ENCODE peak calls at places on chromosome 17, in seven cellular contexts. Y, L, W, R, H, V and J are unnamed samples.
A peak's percentile ranks its signal among the peaks of the same experiment; 100 is the strongest.

GRCh38 chr17:73765824-73766563 is 121.7 kb upstream of the SDK2 start:
- DNase-seq in Y (no peak), L (no peak), W (no peak), R (no peak), H (no peak), V (no peak), J (no peak)

GRCh38 chr17:71412803-71413202 is 708.0 kb upstream of the SOX9 start:
- DNase-seq in Y (peak; percentile 84), L (no peak), W (no peak), R (peak; percentile 94), H (peak; percentile 97), V (no peak), J (no peak)

GRCh38 chr17:31155208-31155810 is 60.5 kb downstream of the NF1 start:
- DNase-seq in Y (no peak), L (no peak), W (no peak), R (peak; percentile 19), H (peak; percentile 13), V (no peak), J (no peak)

GRCh38 chr17:64020068-64020766 is at the start of gene ICAM2:
- DNase-seq in Y (peak; percentile 91), L (no peak), W (peak; percentile 69), R (no peak), H (no peak), V (peak; percentile 72), J (no peak)

GRCh38 chr17:31510273-31511175 is 119.0 kb downstream of the RAB11FIP4 start:
- DNase-seq in Y (no peak), L (no peak), W (no peak), R (no peak), H (no peak), V (no peak), J (no peak)

GRCh38 chr17:57880086-57880456 is 30.2 kb upstream of the MRPS23 start:
- DNase-seq in Y (no peak), L (no peak), W (no peak), R (no peak), H (no peak), V (no peak), J (no peak)

GRCh38 chr17:83029571-83029970 is 49.8 kb upstream of the METRNL start:
- DNase-seq in Y (no peak), L (no peak), W (no peak), R (no peak), H (no peak), V (no peak), J (no peak)

GRCh38 chr17:520447-521167 is 168.0 kb upstream of the RPH3AL start:
- DNase-seq in Y (no peak), L (no peak), W (no peak), R (peak; percentile 35), H (no peak), V (peak; percentile 27), J (no peak)

GRCh38 chr17:57365420-57365819 is 109.1 kb downstream of the MSI2 start:
- DNase-seq in Y (no peak), L (peak; percentile 37), W (no peak), R (peak; percentile 46), H (no peak), V (no peak), J (no peak)

GRCh38 chr17:29131814-29132682 is 48.1 kb downstream of the MYO18A start:
- DNase-seq in Y (no peak), L (no peak), W (no peak), R (peak; percentile 72), H (peak; percentile 93), V (peak; percentile 86), J (no peak)

GRCh38 chr17:42294469-42295398 is 6.4 kb downstream of the STAT5A start:
- DNase-seq in Y (no peak), L (no peak), W (no peak), R (no peak), H (no peak), V (no peak), J (no peak)

GRCh38 chr17:47895856-47896671 is at the start of gene SP2:
- DNase-seq in Y (peak; percentile 100), L (peak; percentile 100), W (peak; percentile 97), R (peak; percentile 100), H (peak; percentile 100), V (peak; percentile 100), J (peak; percentile 100)
- TF ChIP-seq CTCF in Y (no peak), L (no peak), W (no peak), R (no peak), H (no peak), V (no peak), J (peak; percentile 26)

GRCh38 chr17:36888236-36888957 is 48.9 kb upstream of the LHX1 start:
- DNase-seq in Y (no peak), L (no peak), W (no peak), R (no peak), H (no peak), V (no peak), J (no peak)

GRCh38 chr17:36889955-36890354 is 47.3 kb upstream of the LHX1 start:
- DNase-seq in Y (no peak), L (no peak), W (no peak), R (no peak), H (no peak), V (no peak), J (no peak)

GRCh38 chr17:36890398-36891190 is 46.7 kb upstream of the LHX1 start:
- DNase-seq in Y (no peak), L (no peak), W (no peak), R (no peak), H (no peak), V (no peak), J (no peak)

GRCh38 chr17:36892112-36892838 is 45.0 kb upstream of the LHX1 start:
- DNase-seq in Y (no peak), L (no peak), W (no peak), R (no peak), H (no peak), V (no peak), J (no peak)
- TF ChIP-seq CTCF in Y (no peak), L (no peak), W (no peak), R (no peak), H (no peak), V (no peak), J (no peak)

DNA sequence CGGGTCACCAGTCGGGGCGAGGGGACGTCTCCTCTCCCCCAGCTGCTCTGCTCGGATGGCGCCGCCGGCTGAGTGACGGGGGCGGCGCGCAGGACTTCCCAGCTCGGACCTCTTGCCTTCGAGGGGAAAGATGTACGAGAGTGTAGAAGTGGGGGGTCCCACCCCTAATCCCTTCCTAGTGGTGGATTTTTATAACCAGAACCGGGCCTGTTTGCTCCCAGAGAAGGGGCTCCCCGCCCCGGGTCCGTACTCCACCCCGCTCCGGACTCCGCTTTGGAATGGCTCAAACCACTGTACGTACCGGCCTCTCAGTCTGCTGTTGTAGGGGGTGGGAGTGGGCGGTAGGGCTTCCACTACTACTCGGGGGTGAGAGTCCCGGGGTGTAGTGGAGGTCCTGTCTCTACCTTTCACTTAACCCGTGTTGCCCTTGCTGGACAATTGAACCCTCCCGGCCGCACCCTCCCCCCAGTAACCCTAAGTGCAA is 21.9 kb downstream of the GJD3 start:
- DNase-seq in Y (no peak), L (peak; percentile 55), W (no peak), R (no peak), H (no peak), V (no peak), J (no peak)
- TF ChIP-seq CTCF in Y (no peak), L (no peak), W (no peak), R (no peak), H (no peak), V (no peak), J (peak; percentile 8)

DNA sequence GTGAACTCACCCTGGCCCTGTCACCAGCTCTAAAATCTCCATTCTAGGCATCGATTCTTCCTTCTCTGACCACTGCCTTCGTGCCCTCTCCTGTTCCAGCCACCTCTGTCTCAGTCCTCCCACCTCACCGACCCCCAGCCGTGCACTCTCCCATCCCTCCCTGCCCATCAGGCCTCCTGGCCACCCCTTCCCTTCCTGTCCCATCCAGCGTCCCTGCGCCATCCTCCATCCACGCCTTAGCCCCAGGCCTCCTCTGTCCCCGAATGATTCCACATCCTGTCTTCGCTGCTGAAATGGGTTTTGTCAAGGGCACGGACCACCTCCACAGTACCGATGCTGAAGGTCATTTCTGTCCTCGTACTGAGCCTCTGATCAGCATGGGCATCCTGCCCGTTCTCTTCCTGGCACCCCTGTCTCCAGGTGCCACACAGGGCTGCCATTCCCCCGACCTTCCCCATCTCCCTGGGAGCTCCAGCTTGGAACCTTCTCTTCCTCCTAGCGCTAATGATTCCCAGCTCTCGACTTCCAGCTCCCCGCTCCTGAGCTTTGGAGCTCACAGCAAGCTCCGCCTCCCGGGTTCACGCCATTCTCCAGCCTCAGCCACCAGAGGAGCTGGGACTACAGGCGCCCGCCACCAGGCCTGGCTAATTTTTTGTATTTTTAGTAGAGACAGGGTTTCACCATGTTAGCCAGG is 2.6 kb downstream of the TRIM65 start:
- DNase-seq in Y (no peak), L (peak; percentile 34), W (no peak), R (no peak), H (no peak), V (no peak), J (no peak)
- TF ChIP-seq CTCF in Y (no peak), L (no peak), W (no peak), R (no peak), H (no peak), V (no peak), J (no peak)

DNA sequence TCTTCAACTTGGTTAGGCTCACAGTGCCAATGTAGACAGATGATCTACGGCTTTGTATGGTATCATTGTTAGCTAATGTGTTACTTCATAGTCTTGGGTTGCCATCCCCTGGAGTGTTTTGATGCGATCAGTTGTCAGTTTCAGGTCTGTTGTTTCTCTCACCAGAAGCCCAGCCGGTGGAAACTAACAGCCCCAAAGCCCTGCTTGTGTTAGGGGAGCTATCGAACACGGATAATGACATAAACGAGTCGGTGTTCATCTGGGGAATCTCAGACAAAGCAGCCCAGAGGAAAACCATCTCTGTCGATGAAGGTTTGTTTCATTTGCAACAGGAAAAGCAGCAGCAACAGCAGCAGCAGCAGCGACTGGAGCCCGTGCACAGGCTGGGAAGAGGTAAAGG is 107.4 kb upstream of the ANKFN1 start:
- DNase-seq in Y (no peak), L (no peak), W (no peak), R (no peak), H (no peak), V (no peak), J (no peak)
- TF ChIP-seq CTCF in Y (no peak), L (no peak), W (no peak), R (no peak), H (no peak), V (no peak), J (no peak)

GRCh38 chr17:16920628-16921020 is 51.3 kb downstream of the TNFRSF13B start:
- DNase-seq in Y (no peak), L (no peak), W (no peak), R (no peak), H (no peak), V (no peak), J (no peak)

GRCh38 chr17:16923904-16924700 is 47.8 kb downstream of the TNFRSF13B start:
- DNase-seq in Y (no peak), L (no peak), W (no peak), R (no peak), H (no peak), V (no peak), J (no peak)

GRCh38 chr17:16924701-16925440 is 47.0 kb downstream of the TNFRSF13B start:
- DNase-seq in Y (no peak), L (no peak), W (no peak), R (no peak), H (no peak), V (no peak), J (no peak)

GRCh38 chr17:16923097-16923903 is 48.6 kb downstream of the TNFRSF13B start:
- DNase-seq in Y (no peak), L (no peak), W (no peak), R (no peak), H (no peak), V (no peak), J (no peak)

GRCh38 chr17:16922386-16923096 is 49.4 kb downstream of the TNFRSF13B start:
- DNase-seq in Y (peak; percentile 62), L (no peak), W (no peak), R (peak; percentile 27), H (no peak), V (peak; percentile 32), J (no peak)
- TF ChIP-seq CTCF in Y (peak; percentile 74), L (no peak), W (no peak), R (peak; percentile 4), H (no peak), V (no peak), J (no peak)